ENCODE peak calls at places on chromosome X, in six cellular contexts. Y is mucosa of descending colon, J is stomach, E is kidney, T is tibial nerve, B is ovary. W is an unnamed sample. For H3K36me3, the result is how much of the 10 kb centered on the place peaks cover.

GRCh38 chrX:127313638-127314037 is 494.1 kb downstream of the PRR32 start:
- DNase-seq in Y (no peak), E (no peak), B (no peak), T (no peak), J (no peak), W (no peak)

GRCh38 chrX:31819455-31819854 is 747.6 kb upstream of the FTHL17 start:
- DNase-seq in J (no peak), E (no peak), Y (no peak), B (no peak), T (no peak), W (peak)

GRCh38 chrX:37454537-37455285 is 105.5 kb downstream of the PRRG1 start:
- DNase-seq in J (no peak), T (no peak), E (no peak), Y (peak), B (no peak), W (no peak)

GRCh38 chrX:79270401-79270800 is 96.7 kb downstream of the ITM2A start:
- DNase-seq in B (peak), E (peak), T (no peak), J (peak), Y (peak), W (peak)

GRCh38 chrX:118383120-118383519 is 37.2 kb downstream of the WDR44 start:
- DNase-seq in E (no peak), T (no peak), Y (no peak), J (no peak), B (no peak), W (no peak)

GRCh38 chrX:44908838-44909237 is 35.9 kb downstream of the KDM6A start:
- DNase-seq in Y (no peak), J (no peak), T (no peak), E (no peak), B (no peak), W (no peak)

GRCh38 chrX:23773601-23774175 is 9.3 kb upstream of the SAT1 start:
- DNase-seq in T (no peak), Y (no peak), J (no peak), B (no peak), E (no peak), W (no peak)

GRCh38 chrX:8430444-8430843 is 34.2 kb upstream of the VCX3B start:
- DNase-seq in E (no peak), B (no peak), Y (no peak), J (no peak), T (no peak), W (no peak)

GRCh38 chrX:48487362-48487785 is 11.4 kb downstream of the FTSJ1 start:
- DNase-seq in E (peak), J (peak), B (no peak), Y (no peak), T (no peak), W (no peak)

GRCh38 chrX:153595859-153596857 is 2.8 kb downstream of the CCNQ start:
- DNase-seq in J (no peak), B (no peak), T (no peak), E (no peak), Y (no peak), W (no peak)

GRCh38 chrX:31603411-31604120 is 531.7 kb upstream of the FTHL17 start:
- DNase-seq in J (no peak), Y (no peak), B (no peak), E (no peak), T (no peak), W (no peak)

GRCh38 chrX:129529685-129530281 is 6.5 kb upstream of the SMARCA1 start:
- DNase-seq in T (no peak), J (no peak), B (no peak), E (no peak), Y (no peak), W (no peak)

GRCh38 chrX:40192196-40192595 is 94.4 kb upstream of the BCOR start:
- DNase-seq in Y (no peak), E (no peak), T (no peak), B (no peak), J (no peak), W (no peak)

GRCh38 chrX:13721819-13722527 is 12.4 kb downstream of the TRAPPC2 start:
- DNase-seq in E (no peak), B (no peak), Y (no peak), J (no peak), T (no peak), W (no peak)

GRCh38 chrX:64188901-64189300 is 16.6 kb downstream of the AMER1 start:
- DNase-seq in J (no peak), T (no peak), Y (no peak), E (no peak), B (no peak), W (no peak)

GRCh38 chrX:150361777-150362351 is 1.3 kb upstream of the MAMLD1 start:
- DNase-seq in B (peak), T (no peak), Y (peak), J (no peak), E (peak), W (no peak)

GRCh38 chrX:150363561-150364346 is 637 bp downstream of the MAMLD1 start:
- DNase-seq in E (peak), J (no peak), Y (peak), T (peak), B (peak), W (peak)

GRCh38 chrX:150362599-150363481 is at the start of gene MAMLD1:
- DNase-seq in Y (peak), E (peak), T (peak), J (peak), B (peak), W (peak)

GRCh38 chrX:150360331-150360730 is 2.8 kb upstream of the MAMLD1 start:
- DNase-seq in B (no peak), T (no peak), J (no peak), E (no peak), Y (no peak), W (no peak)

DNA sequence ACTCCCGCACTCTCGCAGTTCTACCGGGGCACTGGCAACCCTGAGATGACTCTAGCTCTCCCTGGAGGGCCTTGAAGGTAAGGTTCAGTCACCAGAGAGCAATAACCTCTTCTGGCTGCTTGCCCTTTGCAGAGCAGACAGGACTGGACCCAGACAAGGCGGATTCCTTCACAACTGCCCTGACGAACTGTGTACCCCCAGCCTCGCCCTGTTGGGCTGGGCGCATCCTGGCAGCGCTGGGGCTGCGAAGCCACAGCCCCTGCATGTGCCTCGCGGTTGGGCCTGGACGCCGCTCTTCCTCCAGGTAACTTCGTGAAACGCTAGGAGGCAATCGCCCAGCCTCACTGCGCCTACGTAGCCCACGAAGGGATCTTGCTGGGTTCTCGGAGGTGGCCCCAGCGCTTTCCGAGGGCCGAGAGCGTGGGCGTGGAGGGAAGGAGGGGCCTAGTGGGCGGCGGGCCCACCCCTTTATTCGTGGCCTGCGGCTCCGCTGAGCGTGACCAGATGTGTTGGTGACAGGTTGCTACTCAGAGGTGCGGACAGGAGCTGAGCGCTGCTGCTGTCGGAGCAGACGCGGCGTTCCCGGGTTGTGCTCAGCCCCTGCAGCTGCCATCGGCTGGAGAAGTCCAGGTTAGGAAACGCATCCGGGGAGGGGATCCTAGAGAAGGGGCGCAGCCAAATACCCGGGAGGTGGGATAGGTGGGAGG is 1.9 kb upstream of the MAMLD1 start:
- DNase-seq in T (no peak), Y (peak), E (peak), J (no peak), B (no peak), W (no peak)
- TF ChIP-seq CTCF in T (no peak), Y (no peak), E (peak), J (no peak), B (no peak), W (no peak)

GRCh38 chrX:10098235-10098819 is 58.4 kb upstream of the CLCN4 start:
- DNase-seq in E (no peak), Y (peak), B (no peak), J (no peak), T (no peak), W (no peak)
- H3K36me3 ChIP-seq in E (under half), Y (under half), B (under half), J (under half), T (under half), W (under half)

DNA sequence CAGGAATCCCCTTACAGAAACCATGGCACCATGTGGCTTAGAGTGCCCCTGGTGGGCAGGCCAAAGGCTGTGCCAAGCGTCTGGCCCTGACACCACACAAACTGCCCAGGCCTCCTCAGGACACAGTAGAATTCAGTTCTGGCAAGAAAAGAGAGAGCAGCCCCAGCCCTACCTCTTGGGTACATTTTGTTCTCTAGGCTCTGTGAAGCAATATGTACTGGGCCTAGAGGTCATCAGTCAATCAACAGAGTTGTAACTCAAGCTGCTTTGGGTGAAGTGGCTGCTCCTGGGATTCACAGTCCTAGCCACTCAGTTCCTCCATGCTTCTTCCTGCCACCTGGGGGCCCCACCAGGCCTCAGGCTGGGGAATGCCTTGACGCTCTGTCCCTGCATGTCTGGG is 158.1 kb upstream of the MAMLD1 start:
- DNase-seq in E (no peak), T (no peak), B (no peak), J (peak), Y (no peak), W (no peak)
- TF ChIP-seq CTCF in E (no peak), T (no peak), B (no peak), J (no peak), Y (no peak), W (no peak)

GRCh38 chrX:110748256-110748811 is 47.3 kb downstream of the CHRDL1 start:
- DNase-seq in B (no peak), E (no peak), J (no peak), T (no peak), Y (no peak), W (no peak)
- H3K36me3 ChIP-seq in B (under half), E (under half), J (under half), T (under half), Y (under half), W (under half)

DNA sequence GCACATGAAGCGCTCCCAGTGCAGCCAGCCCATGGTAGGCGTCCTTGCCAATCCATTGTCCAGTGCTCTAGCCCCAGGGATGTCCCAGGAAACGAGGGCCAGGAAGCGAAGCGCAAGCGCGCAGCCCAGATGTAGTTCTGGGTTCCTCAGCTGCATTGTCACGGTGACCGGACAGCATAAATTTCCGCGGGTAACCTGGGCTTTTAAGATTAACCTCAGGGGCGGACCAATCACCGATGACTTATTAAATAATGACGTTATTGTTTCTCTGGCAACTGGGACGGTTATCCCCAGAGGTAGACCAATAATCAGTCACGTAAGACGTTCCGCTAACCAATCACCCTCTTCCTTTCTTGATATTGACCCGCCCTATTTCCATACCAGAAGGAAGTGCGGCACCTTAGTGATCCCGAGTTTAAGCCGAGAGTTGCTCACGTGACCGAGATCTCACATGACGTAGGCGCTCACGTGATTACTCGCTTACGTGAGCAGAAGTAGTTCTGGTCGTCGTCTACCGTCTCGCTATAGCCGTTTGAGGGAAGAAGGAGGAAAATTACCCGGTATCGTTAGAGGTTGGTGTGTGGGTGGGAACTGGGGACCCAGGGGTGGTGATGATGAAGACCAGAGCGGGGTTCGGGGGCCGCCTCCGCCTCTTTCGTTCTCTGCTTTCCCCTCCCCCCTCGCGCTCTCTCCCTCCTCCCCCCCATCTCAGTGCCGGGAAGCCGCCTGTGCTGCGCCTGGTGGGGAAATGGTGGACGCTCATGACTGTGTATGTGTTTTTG is at the start of the genes GLA and HNRNPH2:
- DNase-seq in T (peak), Y (peak), E (peak), J (peak), B (peak), W (peak)
- TF ChIP-seq CTCF in T (no peak), Y (no peak), E (no peak), J (no peak), B (no peak), W (peak)

DNA sequence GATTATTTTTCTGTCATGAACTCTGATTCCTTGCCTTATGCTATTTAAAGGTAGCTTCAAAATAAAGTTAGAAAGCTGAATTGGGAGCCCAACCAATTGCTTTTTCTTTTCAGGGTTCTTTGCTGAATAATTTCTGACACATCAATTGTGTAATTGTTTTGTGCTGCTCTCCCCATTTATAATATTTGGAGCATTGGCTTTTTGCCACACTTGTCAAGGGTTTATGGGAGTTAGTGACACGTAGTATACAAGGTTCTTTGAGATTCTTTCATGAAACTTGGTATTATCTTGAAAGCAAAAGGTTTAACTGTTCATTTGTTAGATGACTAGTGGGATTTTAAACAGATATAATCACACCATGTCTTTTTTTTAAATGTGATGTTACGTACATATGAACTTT is 80.9 kb downstream of the POLA1 start:
- DNase-seq in T (no peak), J (no peak), Y (no peak), B (no peak), E (no peak), W (no peak)
- H3K36me3 ChIP-seq in T (under half), J (under half), Y (under half), B (under half), E (under half), W (under half)

GRCh38 chrX:20594985-20595384 is 328.3 kb upstream of the RPS6KA3 start:
- DNase-seq in B (no peak), E (no peak), J (no peak), Y (no peak), T (no peak), W (no peak)
- TF ChIP-seq CTCF in B (no peak), E (no peak), J (no peak), Y (no peak), T (no peak), W (peak)